ENCODE peak calls at places on chromosome X, in four cellular contexts. A is fibroblast of mammary gland, Y is fibroblast of lung, L is foreskin fibroblast. Z is an unnamed sample.

GRCh38 chrX:150769408-150769807 is 76.2 kb downstream of the MTMR1 start:
- DNase-seq in A (no peak), Y (no peak), L (no peak), Z (no peak)

GRCh38 chrX:40109288-40110008 is 11.7 kb upstream of the BCOR start:
- DNase-seq in A (peak; percentile 53), Y (peak; percentile 64), L (peak; percentile 68), Z (peak; percentile 61)

GRCh38 chrX:10574663-10575062 is 45.7 kb downstream of the MID1 start:
- DNase-seq in A (peak; percentile 69), Y (peak; percentile 58), L (peak; percentile 72), Z (peak; percentile 76)

GRCh38 chrX:121931567-121931966 is 884.2 kb downstream of the GLUD2 start:
- DNase-seq in A (no peak), Y (no peak), L (no peak), Z (no peak)

GRCh38 chrX:20595928-20596550 is 329.3 kb upstream of the RPS6KA3 start:
- DNase-seq in A (peak; percentile 81), Y (peak; percentile 44), L (peak; percentile 6), Z (no peak)

GRCh38 chrX:68416592-68416991 is 16.7 kb downstream of the OPHN1 start:
- DNase-seq in A (peak; percentile 38), Y (peak; percentile 68), L (no peak), Z (peak; percentile 46)

GRCh38 chrX:19758536-19758935 is 128.9 kb downstream of the SH3KBP1 start:
- DNase-seq in A (no peak), Y (peak; percentile 31), L (peak; percentile 28), Z (no peak)

GRCh38 chrX:110163488-110163887 is 154.4 kb downstream of the AMMECR1 start:
- DNase-seq in A (peak; percentile 48), Y (peak; percentile 31), L (peak; percentile 34), Z (peak; percentile 4)

GRCh38 chrX:110667706-110668105 is 127.9 kb downstream of the CHRDL1 start:
- DNase-seq in A (no peak), Y (peak; percentile 22), L (no peak), Z (no peak)

GRCh38 chrX:24498975-24499374 is 33.9 kb downstream of the PDK3 start:
- DNase-seq in A (peak; percentile 22), Y (peak; percentile 6), L (peak; percentile 14), Z (peak; percentile 46)

GRCh38 chrX:17519349-17519748 is 144.3 kb downstream of the NHS start:
- DNase-seq in A (peak; percentile 57), Y (no peak), L (peak; percentile 60), Z (no peak)

GRCh38 chrX:16160729-16161128 is 6.6 kb upstream of the MAGEB17 start:
- DNase-seq in A (peak; percentile 75), Y (peak; percentile 95), L (peak; percentile 74), Z (peak; percentile 5)

GRCh38 chrX:71178908-71179307 is 34.3 kb downstream of the NLGN3 start:
- DNase-seq in A (peak; percentile 73), Y (peak; percentile 52), L (peak; percentile 80), Z (peak; percentile 81)

GRCh38 chrX:48719958-48720357 is 23.4 kb downstream of the SUV39H1 start:
- DNase-seq in A (no peak), Y (no peak), L (no peak), Z (no peak)

GRCh38 chrX:84907324-84907946 is 96.2 kb upstream of the APOOL start:
- DNase-seq in A (peak; percentile 56), Y (peak; percentile 0), L (peak; percentile 3), Z (peak; percentile 24)

GRCh38 chrX:42739258-42739657 is 38.7 kb downstream of the PPP1R2C start:
- DNase-seq in A (peak; percentile 39), Y (peak; percentile 8), L (no peak), Z (no peak)

GRCh38 chrX:111270339-111270738 is at the start of gene CAPN6:
- DNase-seq in A (peak; percentile 44), Y (peak; percentile 13), L (peak; percentile 5), Z (no peak)

GRCh38 chrX:10233173-10233572 is 76.4 kb downstream of the CLCN4 start:
- DNase-seq in A (peak; percentile 73), Y (peak; percentile 21), L (peak; percentile 46), Z (no peak)